ENCODE peak calls at places on chromosomes 5 and 9, in five cellular contexts. U is activated T-cell treated with anti-CD3 and anti-CD28 coated beads for 1 hour, M is osteocyte, O is tibial nerve, K is heart left ventricle. B is an unnamed sample.

GRCh38 chr9:114030364-114030763 is 47.7 kb downstream of the AMBP start:
- DNase-seq in M (peak; percentile 72), O (no peak), U (no peak), K (no peak), B (no peak)

GRCh38 chr5:98929123-98929981 is 545 bp upstream of the CHD1 start:
- DNase-seq in O (peak; percentile 96), M (peak; percentile 94), K (peak; percentile 98), U (peak; percentile 89), B (peak; percentile 96)

GRCh38 chr5:72611111-72611724 is 104.0 kb upstream of the ZNF366 start:
- DNase-seq in O (peak; percentile 48), K (peak; percentile 69), M (peak; percentile 88), U (peak; percentile 23), B (peak; percentile 81)

GRCh38 chr5:94402096-94402495 is 216.3 kb downstream of the KIAA0825 start:
- DNase-seq in O (no peak), M (no peak), U (no peak), K (no peak), B (no peak)

GRCh38 chr5:95884511-95884910 is 62.0 kb upstream of the GLRX start:
- DNase-seq in O (no peak), K (no peak), M (no peak), U (no peak), B (no peak)

GRCh38 chr5:57684299-57684702 is 201.7 kb upstream of the ACTBL2 start:
- DNase-seq in K (no peak), O (no peak), U (no peak), M (no peak), B (no peak)

GRCh38 chr5:172303996-172304335 is 20.4 kb upstream of the UBTD2 start:
- DNase-seq in O (no peak), M (no peak), K (no peak), U (no peak), B (no peak)

GRCh38 chr5:172436078-172436873 is 18.0 kb downstream of the SH3PXD2B start:
- DNase-seq in M (no peak), U (no peak), K (no peak), O (no peak), B (no peak)

GRCh38 chr5:174413520-174414314 is 310.7 kb upstream of the MSX2 start:
- DNase-seq in K (peak; percentile 40), M (no peak), U (no peak), O (no peak), B (no peak)